ENCODE peak calls at places on chromosome 14, in seven cellular contexts. A, H, Z, B, O, R and L are unnamed samples.

GRCh38 chr14:99199854-99200653 is 71.9 kb downstream of the BCL11B start:
- DNase-seq in A (peak; percentile 1), H (peak; percentile 20), Z (no peak), B (no peak), O (no peak), R (no peak), L (no peak)

GRCh38 chr14:97655169-97655948 is 858.2 kb downstream of the VRK1 start:
- DNase-seq in A (no peak), H (no peak), Z (no peak), B (no peak), O (peak; percentile 67), R (no peak), L (no peak)

GRCh38 chr14:31059152-31059924 is 33.2 kb upstream of the STRN3 start:
- DNase-seq in A (peak; percentile 89), H (peak; percentile 79), Z (peak; percentile 80), B (peak; percentile 77), O (peak; percentile 34), R (peak; percentile 93), L (peak; percentile 66)

GRCh38 chr14:56027916-56028637 is 90.1 kb upstream of the PELI2 start:
- DNase-seq in A (no peak), H (no peak), Z (no peak), B (no peak), O (no peak), R (no peak), L (no peak)

GRCh38 chr14:63692309-63693020 is 35.4 kb downstream of the SGPP1 start:
- DNase-seq in A (no peak), H (no peak), Z (no peak), B (no peak), O (no peak), R (no peak), L (no peak)

GRCh38 chr14:97624985-97625384 is 827.8 kb downstream of the VRK1 start:
- DNase-seq in A (no peak), H (no peak), Z (no peak), B (no peak), O (no peak), R (no peak), L (no peak)

GRCh38 chr14:31657917-31658316 is 96.7 kb downstream of the NUBPL start:
- DNase-seq in A (no peak), H (no peak), Z (no peak), B (no peak), O (no peak), R (no peak), L (no peak)

GRCh38 chr14:89131004-89131750 is 285.9 kb downstream of the FOXN3 start:
- DNase-seq in A (peak; percentile 25), H (peak; percentile 52), Z (no peak), B (no peak), O (no peak), R (no peak), L (no peak)

GRCh38 chr14:30553311-30553989 is 5.5 kb upstream of the G2E3 start:
- DNase-seq in A (peak; percentile 76), H (peak; percentile 72), Z (no peak), B (peak; percentile 22), O (no peak), R (peak; percentile 31), L (no peak)

GRCh38 chr14:30058401-30058800 is 130.8 kb upstream of the PRKD1 start:
- DNase-seq in A (peak; percentile 54), H (no peak), Z (no peak), B (no peak), O (no peak), R (peak; percentile 15), L (no peak)

GRCh38 chr14:36625014-36625413 is 36.6 kb upstream of the PAX9 start:
- DNase-seq in A (no peak), H (no peak), Z (no peak), B (no peak), O (no peak), R (no peak), L (no peak)

GRCh38 chr14:70952485-70952884 is 45.2 kb downstream of the PCNX1 start:
- DNase-seq in A (no peak), H (no peak), Z (no peak), B (no peak), O (no peak), R (no peak), L (no peak)

GRCh38 chr14:29521526-29522137 is 406.0 kb downstream of the PRKD1 start:
- DNase-seq in A (peak; percentile 40), H (no peak), Z (no peak), B (no peak), O (peak; percentile 76), R (peak; percentile 36), L (no peak)

GRCh38 chr14:100049220-100049619 is 16.0 kb upstream of the EVL start:
- DNase-seq in A (peak; percentile 86), H (peak; percentile 68), Z (no peak), B (peak; percentile 74), O (no peak), R (peak; percentile 89), L (no peak)

GRCh38 chr14:102498005-102498677 is 11.4 kb downstream of the ANKRD9 start:
- DNase-seq in A (peak; percentile 17), H (no peak), Z (peak; percentile 32), B (no peak), O (peak; percentile 67), R (no peak), L (no peak)

GRCh38 chr14:97791906-97792305 is 994.7 kb downstream of the VRK1 start:
- DNase-seq in A (no peak), H (no peak), Z (no peak), B (no peak), O (no peak), R (no peak), L (no peak)

DNA sequence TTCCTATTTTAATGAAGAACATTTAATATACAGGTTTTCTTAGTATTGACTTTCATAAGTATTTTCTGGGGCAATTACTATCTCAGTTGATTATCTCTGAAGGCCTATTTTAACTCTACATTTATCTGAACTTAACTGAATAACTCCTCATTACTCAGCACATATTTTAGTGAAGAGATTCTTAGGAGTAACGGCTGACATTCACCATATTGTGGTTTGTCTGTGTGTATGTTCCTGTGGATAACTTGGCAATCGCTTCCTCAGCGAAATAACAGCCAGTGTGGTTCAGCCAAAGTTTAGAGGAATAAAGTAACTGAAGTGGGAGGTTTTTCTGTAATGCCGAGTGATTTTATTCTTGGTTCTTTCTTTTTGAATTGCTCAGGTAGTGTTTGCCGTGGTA is 168.0 kb downstream of the RAD51B start:
- DNase-seq in A (peak; percentile 90), H (peak; percentile 87), Z (no peak), B (peak; percentile 80), O (no peak), R (peak; percentile 89), L (no peak)
- H3K4me3 ChIP-seq in A (no peak overlapping the region), H (no peak overlapping the region), Z (no peak overlapping the region), B (peak overlapping the region; percentile 12), O (no peak overlapping the region), R (peak overlapping the region; percentile 27), L (no peak overlapping the region)

GRCh38 chr14:105061428-105062047 is 3.7 kb downstream of the GPR132 start:
- DNase-seq in A (no peak), H (no peak), Z (peak; percentile 61), B (no peak), O (no peak), R (no peak), L (no peak)
- H3K4me3 ChIP-seq in A (no peak overlapping the region), H (no peak overlapping the region), Z (no peak overlapping the region), B (no peak overlapping the region), O (no peak overlapping the region), R (no peak overlapping the region), L (no peak overlapping the region)

DNA sequence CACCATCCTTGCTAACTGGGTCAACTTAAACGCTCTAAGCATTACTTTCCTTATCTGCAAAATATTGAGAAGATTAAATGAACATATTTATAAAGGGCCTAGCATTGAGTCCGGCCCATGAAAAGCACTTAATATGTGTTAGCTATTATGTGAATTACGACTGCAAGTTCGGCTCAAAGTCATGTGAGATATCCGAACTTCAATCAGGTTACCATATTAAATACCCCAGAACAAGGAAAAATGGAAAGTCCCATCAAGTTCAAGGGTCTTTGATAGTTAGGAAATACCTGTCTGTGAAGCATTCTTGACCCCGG is 487 bp upstream of the NRDE2 start:
- DNase-seq in A (no peak), H (no peak), Z (no peak), B (no peak), O (no peak), R (no peak), L (no peak)
- H3K4me3 ChIP-seq in A (peak overlapping the region; percentile 44), H (peak overlapping the region; percentile 49), Z (peak overlapping the region; percentile 14), B (peak overlapping the region; percentile 56), O (peak overlapping the region; percentile 46), R (peak overlapping the region; percentile 80), L (peak overlapping the region; percentile 83)

DNA sequence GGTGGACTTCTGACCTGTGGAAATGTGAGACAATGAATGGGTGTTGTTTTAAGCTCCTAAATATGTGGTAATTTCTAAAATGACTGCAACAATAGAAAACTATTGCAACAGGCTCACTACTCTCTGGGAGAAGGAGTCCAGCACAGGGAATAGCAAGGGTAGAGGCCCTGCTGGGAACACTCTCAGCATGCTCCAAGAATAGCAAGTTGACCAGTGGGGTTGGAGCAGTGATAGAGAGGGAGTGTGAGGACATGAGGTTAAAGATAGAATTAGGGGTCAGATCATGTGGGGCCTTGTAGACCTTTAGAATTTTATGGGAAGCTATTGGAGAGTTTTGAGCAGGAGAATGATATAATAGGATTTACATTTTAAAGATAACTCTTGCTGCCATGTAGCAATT is 346.7 kb upstream of the CCDC196 start:
- DNase-seq in A (no peak), H (no peak), Z (no peak), B (no peak), O (no peak), R (peak; percentile 29), L (no peak)
- H3K4me3 ChIP-seq in A (no peak overlapping the region), H (no peak overlapping the region), Z (no peak overlapping the region), B (no peak overlapping the region), O (no peak overlapping the region), R (no peak overlapping the region), L (no peak overlapping the region)

GRCh38 chr14:68787235-68787727 is 5.6 kb downstream of the ZFP36L1 start:
- DNase-seq in A (peak; percentile 68), H (no peak), Z (no peak), B (no peak), O (peak; percentile 57), R (no peak), L (no peak)
- H3K4me3 ChIP-seq in A (no peak overlapping the region), H (peak overlapping the region; percentile 100), Z (no peak overlapping the region), B (peak overlapping the region; percentile 22), O (no peak overlapping the region), R (peak overlapping the region; percentile 100), L (peak overlapping the region; percentile 9)